ENCODE peak calls at places on chromosome 20, in nine cellular contexts. Y is Calu3, O is NCI-H2081, E is colonic mucosa, P is substantia nigra, V is mammary epithelial cell, M is AG10803, R is ecto neural progenitor cell, S is brain microvascular endothelial cell. C is an unnamed sample.

GRCh38 chr20:34220581-34220980 is 20.6 kb upstream of the ASIP start:
- DNase-seq in Y (no peak), O (no peak), E (no peak), P (no peak), V (peak), M (peak), R (no peak), S (peak), C (no peak)

GRCh38 chr20:56217820-56218219 is 30.7 kb upstream of the MC3R start:
- DNase-seq in Y (no peak), O (no peak), E (no peak), P (no peak), V (no peak), M (no peak), R (no peak), S (no peak), C (no peak)

GRCh38 chr20:9617940-9618339 is 103.5 kb downstream of the LAMP5 start:
- DNase-seq in Y (peak), O (peak), E (no peak), P (no peak), V (peak), M (peak), R (no peak), S (peak), C (no peak)

GRCh38 chr20:63702751-63703470 is 4.9 kb downstream of the ARFRP1 start:
- DNase-seq in Y (no peak), O (no peak), E (no peak), P (no peak), V (no peak), M (no peak), R (no peak), S (no peak), C (no peak)

GRCh38 chr20:43579861-43580793 is 10.6 kb upstream of the IFT52 start:
- DNase-seq in Y (no peak), O (no peak), E (peak), P (no peak), V (no peak), M (no peak), R (no peak), S (no peak), C (no peak)

GRCh38 chr20:40156600-40157307 is 532.3 kb downstream of the MAFB start:
- DNase-seq in Y (no peak), O (no peak), E (no peak), P (no peak), V (no peak), M (no peak), R (no peak), S (no peak), C (no peak)

GRCh38 chr20:45312241-45312640 is 4.1 kb upstream of the MATN4 start:
- DNase-seq in Y (no peak), O (no peak), E (no peak), P (no peak), V (no peak), M (no peak), R (no peak), S (no peak), C (no peak)

GRCh38 chr20:52785678-52786077 is 186.5 kb upstream of the TSHZ2 start:
- DNase-seq in Y (no peak), O (no peak), E (no peak), P (no peak), V (peak), M (peak), R (no peak), S (no peak), C (no peak)

GRCh38 chr20:53872081-53872541 is 198.3 kb downstream of the BCAS1 start:
- DNase-seq in Y (no peak), O (no peak), E (no peak), P (no peak), V (no peak), M (peak), R (no peak), S (no peak), C (no peak)

GRCh38 chr20:10864076-10864672 is 190.4 kb upstream of the JAG1 start:
- DNase-seq in Y (peak), O (no peak), E (peak), P (no peak), V (peak), M (peak), R (no peak), S (peak), C (no peak)

GRCh38 chr20:57457243-57457761 is 66.1 kb downstream of the RBM38 start:
- DNase-seq in Y (no peak), O (no peak), E (no peak), P (no peak), V (no peak), M (no peak), R (no peak), S (no peak), C (no peak)

GRCh38 chr20:25274891-25275812 is 27.3 kb downstream of the PYGB start:
- DNase-seq in Y (no peak), O (no peak), E (no peak), P (no peak), V (no peak), M (no peak), R (no peak), S (no peak), C (no peak)

GRCh38 chr20:44106615-44107014 is 80.4 kb downstream of the JPH2 start:
- DNase-seq in Y (no peak), O (no peak), E (no peak), P (no peak), V (no peak), M (no peak), R (no peak), S (no peak), C (no peak)

GRCh38 chr20:59004763-59005522 is 2.1 kb downstream of the CTSZ start:
- DNase-seq in Y (no peak), O (no peak), E (peak), P (peak), V (no peak), M (no peak), R (no peak), S (no peak), C (peak)

GRCh38 chr20:9287062-9287461 is 218.2 kb downstream of the PLCB4 start:
- DNase-seq in Y (no peak), O (no peak), E (no peak), P (no peak), V (no peak), M (no peak), R (no peak), S (no peak), C (no peak)

GRCh38 chr20:56443654-56444540 is 24.5 kb upstream of the RTF2 start:
- DNase-seq in Y (no peak), O (no peak), E (no peak), P (no peak), V (no peak), M (no peak), R (no peak), S (peak), C (no peak)

GRCh38 chr20:21234324-21234723 is 68.8 kb upstream of the XRN2 start:
- DNase-seq in Y (no peak), O (no peak), E (no peak), P (no peak), V (no peak), M (no peak), R (no peak), S (no peak), C (no peak)

GRCh38 chr20:13492001-13492480 is 146.7 kb downstream of the TASP1 start:
- DNase-seq in Y (peak), O (no peak), E (no peak), P (no peak), V (peak), M (peak), R (peak), S (peak), C (no peak)

GRCh38 chr20:43942661-43943285 is 28.1 kb downstream of the TOX2 start:
- DNase-seq in Y (peak), O (no peak), E (no peak), P (no peak), V (peak), M (peak), R (no peak), S (peak), C (no peak)

GRCh38 chr20:50189681-50190250 is 864 bp upstream of the CEBPB start:
- DNase-seq in Y (no peak), O (no peak), E (peak), P (no peak), V (no peak), M (no peak), R (no peak), S (no peak), C (no peak)

GRCh38 chr20:1417273-1417672 is 24.4 kb upstream of the FKBP1A start:
- DNase-seq in Y (no peak), O (no peak), E (no peak), P (no peak), V (peak), M (peak), R (no peak), S (peak), C (no peak)